ENCODE peak calls at places on chromosomes 16 and 17, in four cellular contexts. One of them, this sample, is unnamed.

GRCh38 chr17:21285164-21286065 is 904 bp downstream of the MAP2K3 start:
- DNase-seq in left cardiac atrium: no peak
- DNase-seq in progenitor cell of endocrine pancreas: no peak
- DNase-seq in NCI-H2081: no peak
- DNase-seq in this sample: peak; percentile 61

GRCh38 chr17:13107726-13108235 is 90.0 kb upstream of the ELAC2 start:
- DNase-seq in left cardiac atrium: no peak
- DNase-seq in NCI-H2081: no peak
- DNase-seq in progenitor cell of endocrine pancreas: no peak
- DNase-seq in this sample: no peak

GRCh38 chr17:77591231-77591785 is 367.2 kb upstream of the TNRC6C start:
- DNase-seq in progenitor cell of endocrine pancreas: no peak
- DNase-seq in NCI-H2081: no peak
- DNase-seq in left cardiac atrium: no peak
- DNase-seq in this sample: no peak

GRCh38 chr16:78770353-78771091 is 671.1 kb downstream of the WWOX start:
- DNase-seq in progenitor cell of endocrine pancreas: peak; percentile 30
- DNase-seq in NCI-H2081: peak; percentile 17
- DNase-seq in left cardiac atrium: peak; percentile 79
- DNase-seq in this sample: peak; percentile 77

GRCh38 chr16:11493531-11493929 is 93.2 kb downstream of the LITAF start:
- DNase-seq in NCI-H2081: no peak
- DNase-seq in left cardiac atrium: no peak
- DNase-seq in progenitor cell of endocrine pancreas: no peak
- DNase-seq in this sample: no peak

GRCh38 chr16:22890976-22891375 is 77.0 kb downstream of the HS3ST2 start:
- DNase-seq in left cardiac atrium: no peak
- DNase-seq in progenitor cell of endocrine pancreas: no peak
- DNase-seq in NCI-H2081: no peak
- DNase-seq in this sample: no peak

GRCh38 chr17:27760069-27760885 is 40.1 kb downstream of the NOS2 start:
- DNase-seq in left cardiac atrium: peak; percentile 69
- DNase-seq in NCI-H2081: no peak
- DNase-seq in progenitor cell of endocrine pancreas: peak; percentile 66
- DNase-seq in this sample: peak; percentile 63

GRCh38 chr17:71145486-71145885 is 975.3 kb upstream of the SOX9 start:
- DNase-seq in left cardiac atrium: no peak
- DNase-seq in progenitor cell of endocrine pancreas: no peak
- DNase-seq in NCI-H2081: no peak
- DNase-seq in this sample: no peak

GRCh38 chr17:62871291-62871690 is 63.2 kb upstream of the MARCHF10 start:
- DNase-seq in left cardiac atrium: no peak
- DNase-seq in NCI-H2081: no peak
- DNase-seq in progenitor cell of endocrine pancreas: no peak
- DNase-seq in this sample: no peak

GRCh38 chr16:66858740-66859396 is 14.7 kb downstream of the CA7 start:
- DNase-seq in NCI-H2081: peak; percentile 1
- DNase-seq in left cardiac atrium: peak; percentile 80
- DNase-seq in progenitor cell of endocrine pancreas: no peak
- DNase-seq in this sample: peak; percentile 73

GRCh38 chr16:72427001-72427785 is 255.2 kb upstream of the PMFBP1 start:
- DNase-seq in NCI-H2081: no peak
- DNase-seq in left cardiac atrium: no peak
- DNase-seq in progenitor cell of endocrine pancreas: no peak
- DNase-seq in this sample: no peak

GRCh38 chr17:30970757-30971567 is at the start of gene RNF135:
- DNase-seq in left cardiac atrium: peak; percentile 89
- DNase-seq in progenitor cell of endocrine pancreas: peak; percentile 66
- DNase-seq in NCI-H2081: no peak
- DNase-seq in this sample: peak; percentile 82

GRCh38 chr17:915416-916201 is 64.0 kb downstream of the NXN start:
- DNase-seq in progenitor cell of endocrine pancreas: no peak
- DNase-seq in left cardiac atrium: peak; percentile 76
- DNase-seq in NCI-H2081: peak; percentile 77
- DNase-seq in this sample: peak; percentile 31

GRCh38 chr17:30819941-30820705 is 4.4 kb downstream of the CRLF3 start:
- DNase-seq in NCI-H2081: no peak
- DNase-seq in left cardiac atrium: no peak
- DNase-seq in progenitor cell of endocrine pancreas: no peak
- DNase-seq in this sample: no peak

GRCh38 chr17:49486012-49486641 is 9.0 kb upstream of the NGFR start:
- DNase-seq in NCI-H2081: no peak
- DNase-seq in left cardiac atrium: no peak
- DNase-seq in progenitor cell of endocrine pancreas: no peak
- DNase-seq in this sample: no peak

GRCh38 chr17:37761065-37761464 is 16.2 kb upstream of the HNF1B start:
- DNase-seq in progenitor cell of endocrine pancreas: no peak
- DNase-seq in left cardiac atrium: no peak
- DNase-seq in NCI-H2081: no peak
- DNase-seq in this sample: no peak